ENCODE peak calls at places on chromosome X, in nine cellular contexts. One of them, this sample, is unnamed.

GRCh38 chrX:64205441-64205734 is at the start of gene AMER1:
- DNase-seq in GM12865: no peak
- DNase-seq in left ventricle myocardium inferior: no peak
- DNase-seq in astrocyte of the spinal cord: no peak
- DNase-seq in pancreas: no peak
- DNase-seq in GM20000: no peak
- DNase-seq in body of pancreas: no peak
- DNase-seq in GM10248: no peak
- DNase-seq in tibial nerve: no peak
- DNase-seq in this sample: no peak

GRCh38 chrX:124829930-124830329 is 483.6 kb downstream of the SH2D1A start:
- DNase-seq in tibial nerve: no peak
- DNase-seq in left ventricle myocardium inferior: no peak
- DNase-seq in body of pancreas: no peak
- DNase-seq in GM12865: no peak
- DNase-seq in GM10248: no peak
- DNase-seq in astrocyte of the spinal cord: no peak
- DNase-seq in pancreas: no peak
- DNase-seq in GM20000: no peak
- DNase-seq in this sample: no peak

GRCh38 chrX:153381684-153382532 is 19.2 kb downstream of the PNMA6E start:
- DNase-seq in tibial nerve: no peak
- DNase-seq in pancreas: no peak
- DNase-seq in left ventricle myocardium inferior: no peak
- DNase-seq in GM12865: peak; percentile 17
- DNase-seq in astrocyte of the spinal cord: peak; percentile 89
- DNase-seq in GM20000: no peak
- DNase-seq in body of pancreas: peak; percentile 82
- DNase-seq in GM10248: no peak
- DNase-seq in this sample: peak; percentile 37

GRCh38 chrX:106566362-106566761 is 45.4 kb upstream of the RADX start:
- DNase-seq in GM12865: no peak
- DNase-seq in body of pancreas: no peak
- DNase-seq in left ventricle myocardium inferior: no peak
- DNase-seq in GM10248: no peak
- DNase-seq in tibial nerve: no peak
- DNase-seq in astrocyte of the spinal cord: no peak
- DNase-seq in GM20000: no peak
- DNase-seq in pancreas: no peak
- DNase-seq in this sample: no peak

GRCh38 chrX:136754641-136755040 is 26.1 kb downstream of the ARHGEF6 start:
- DNase-seq in body of pancreas: peak; percentile 9
- DNase-seq in pancreas: no peak
- DNase-seq in astrocyte of the spinal cord: peak; percentile 72
- DNase-seq in tibial nerve: no peak
- DNase-seq in left ventricle myocardium inferior: peak; percentile 52
- DNase-seq in GM10248: no peak
- DNase-seq in GM12865: no peak
- DNase-seq in GM20000: no peak
- DNase-seq in this sample: no peak

GRCh38 chrX:112521658-112522057 is 158.1 kb downstream of the LHFPL1 start:
- DNase-seq in astrocyte of the spinal cord: no peak
- DNase-seq in body of pancreas: no peak
- DNase-seq in GM20000: no peak
- DNase-seq in GM10248: no peak
- DNase-seq in left ventricle myocardium inferior: no peak
- DNase-seq in tibial nerve: no peak
- DNase-seq in GM12865: no peak
- DNase-seq in pancreas: no peak
- DNase-seq in this sample: peak; percentile 26

GRCh38 chrX:135543924-135544323 is 23.5 kb downstream of the INTS6L start:
- DNase-seq in tibial nerve: no peak
- DNase-seq in left ventricle myocardium inferior: no peak
- DNase-seq in GM10248: no peak
- DNase-seq in pancreas: no peak
- DNase-seq in astrocyte of the spinal cord: no peak
- DNase-seq in GM20000: peak; percentile 1
- DNase-seq in body of pancreas: no peak
- DNase-seq in GM12865: peak; percentile 37
- DNase-seq in this sample: peak; percentile 24

GRCh38 chrX:109782994-109783711 is 50.1 kb upstream of the ACSL4 start:
- DNase-seq in tibial nerve: no peak
- DNase-seq in astrocyte of the spinal cord: no peak
- DNase-seq in GM12865: peak; percentile 55
- DNase-seq in GM20000: peak; percentile 25
- DNase-seq in GM10248: peak; percentile 26
- DNase-seq in body of pancreas: no peak
- DNase-seq in left ventricle myocardium inferior: no peak
- DNase-seq in pancreas: no peak
- DNase-seq in this sample: no peak

GRCh38 chrX:40132751-40133150 is 35.0 kb upstream of the BCOR start:
- DNase-seq in left ventricle myocardium inferior: peak; percentile 59
- DNase-seq in pancreas: no peak
- DNase-seq in GM20000: no peak
- DNase-seq in GM10248: no peak
- DNase-seq in body of pancreas: peak; percentile 81
- DNase-seq in astrocyte of the spinal cord: peak; percentile 84
- DNase-seq in GM12865: no peak
- DNase-seq in tibial nerve: peak; percentile 54
- DNase-seq in this sample: peak; percentile 86

GRCh38 chrX:53831662-53832635 is 145.4 kb upstream of the HUWE1 start:
- DNase-seq in left ventricle myocardium inferior: no peak
- DNase-seq in body of pancreas: peak; percentile 40
- DNase-seq in astrocyte of the spinal cord: peak; percentile 30
- DNase-seq in GM10248: peak; percentile 41
- DNase-seq in tibial nerve: no peak
- DNase-seq in pancreas: no peak
- DNase-seq in GM12865: peak; percentile 54
- DNase-seq in GM20000: peak; percentile 48
- DNase-seq in this sample: peak; percentile 66

GRCh38 chrX:39150621-39151020 is 349.4 kb downstream of the MID1IP1 start:
- DNase-seq in astrocyte of the spinal cord: no peak
- DNase-seq in GM12865: no peak
- DNase-seq in GM20000: no peak
- DNase-seq in body of pancreas: no peak
- DNase-seq in pancreas: no peak
- DNase-seq in left ventricle myocardium inferior: no peak
- DNase-seq in GM10248: no peak
- DNase-seq in tibial nerve: no peak
- DNase-seq in this sample: no peak

GRCh38 chrX:39957816-39958561 is 139.8 kb downstream of the BCOR start:
- DNase-seq in body of pancreas: no peak
- DNase-seq in GM12865: no peak
- DNase-seq in astrocyte of the spinal cord: no peak
- DNase-seq in left ventricle myocardium inferior: no peak
- DNase-seq in pancreas: no peak
- DNase-seq in GM20000: no peak
- DNase-seq in tibial nerve: no peak
- DNase-seq in GM10248: no peak
- DNase-seq in this sample: no peak

GRCh38 chrX:13932416-13932815 is 97.3 kb downstream of the GEMIN8 start:
- DNase-seq in GM12865: no peak
- DNase-seq in pancreas: no peak
- DNase-seq in GM10248: no peak
- DNase-seq in tibial nerve: no peak
- DNase-seq in body of pancreas: no peak
- DNase-seq in left ventricle myocardium inferior: no peak
- DNase-seq in GM20000: no peak
- DNase-seq in astrocyte of the spinal cord: no peak
- DNase-seq in this sample: no peak

GRCh38 chrX:74422576-74423288 is 1.4 kb downstream of the SLC16A2 start:
- DNase-seq in GM20000: peak; percentile 40
- DNase-seq in tibial nerve: peak; percentile 20
- DNase-seq in GM12865: peak; percentile 1
- DNase-seq in astrocyte of the spinal cord: peak; percentile 66
- DNase-seq in pancreas: peak; percentile 72
- DNase-seq in GM10248: peak; percentile 18
- DNase-seq in left ventricle myocardium inferior: peak; percentile 64
- DNase-seq in body of pancreas: peak; percentile 45
- DNase-seq in this sample: peak; percentile 43

GRCh38 chrX:12332786-12333347 is 194.6 kb downstream of the FRMPD4 start:
- DNase-seq in tibial nerve: no peak
- DNase-seq in GM20000: no peak
- DNase-seq in GM12865: no peak
- DNase-seq in left ventricle myocardium inferior: no peak
- DNase-seq in GM10248: no peak
- DNase-seq in body of pancreas: no peak
- DNase-seq in pancreas: no peak
- DNase-seq in astrocyte of the spinal cord: no peak
- DNase-seq in this sample: no peak

DNA sequence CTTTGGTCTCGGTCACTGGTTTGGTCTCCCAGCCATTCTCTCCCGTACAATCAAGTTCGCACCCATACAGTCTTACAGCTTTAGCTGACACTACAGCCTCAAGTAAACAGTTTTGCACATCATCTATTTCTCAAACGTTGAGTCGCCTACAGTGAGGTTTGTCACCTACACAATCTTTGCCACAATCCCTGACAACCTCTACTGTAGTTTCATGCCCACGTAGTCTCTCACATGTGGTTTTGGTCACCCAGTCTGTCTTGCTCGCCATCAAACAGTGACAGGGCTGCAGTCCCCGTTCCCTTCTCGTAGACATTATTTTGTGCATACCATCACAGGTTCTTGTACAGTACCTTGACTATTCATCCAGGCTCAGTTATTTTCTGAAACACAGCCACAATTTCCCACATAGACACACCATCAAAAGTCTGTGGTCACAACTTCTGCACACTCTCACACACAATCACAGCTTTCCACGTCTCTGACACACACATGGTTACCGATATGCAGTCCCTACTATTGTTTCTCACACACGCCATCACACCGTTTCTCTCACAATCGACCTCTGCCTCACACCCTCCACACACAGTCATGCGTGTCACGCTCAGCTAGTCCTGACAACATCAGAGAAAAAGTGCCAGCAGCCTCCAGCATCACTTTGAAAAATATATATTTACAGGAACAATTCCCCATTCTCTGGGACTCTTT is 5.3 kb upstream of the CFP start:
- DNase-seq in pancreas: no peak
- DNase-seq in astrocyte of the spinal cord: no peak
- DNase-seq in tibial nerve: no peak
- DNase-seq in GM10248: no peak
- DNase-seq in left ventricle myocardium inferior: no peak
- DNase-seq in GM12865: no peak
- DNase-seq in body of pancreas: no peak
- DNase-seq in GM20000: no peak
- DNase-seq in this sample: no peak
- TF ChIP-seq CTCF in pancreas: no peak
- TF ChIP-seq CTCF in astrocyte of the spinal cord: no peak
- TF ChIP-seq CTCF in tibial nerve: no peak
- TF ChIP-seq CTCF in GM10248: no peak
- TF ChIP-seq CTCF in left ventricle myocardium inferior: no peak
- TF ChIP-seq CTCF in GM12865: no peak
- TF ChIP-seq CTCF in body of pancreas: no peak
- TF ChIP-seq CTCF in GM20000: no peak
- TF ChIP-seq CTCF in this sample: no peak

GRCh38 chrX:50721771-50722521 is 92.0 kb downstream of the SHROOM4 start:
- DNase-seq in left ventricle myocardium inferior: no peak
- DNase-seq in tibial nerve: no peak
- DNase-seq in GM10248: no peak
- DNase-seq in GM20000: no peak
- DNase-seq in body of pancreas: no peak
- DNase-seq in GM12865: no peak
- DNase-seq in astrocyte of the spinal cord: no peak
- DNase-seq in pancreas: no peak
- DNase-seq in this sample: no peak

GRCh38 chrX:50725310-50725709 is 88.7 kb downstream of the SHROOM4 start:
- DNase-seq in GM12865: no peak
- DNase-seq in body of pancreas: no peak
- DNase-seq in pancreas: no peak
- DNase-seq in tibial nerve: no peak
- DNase-seq in left ventricle myocardium inferior: no peak
- DNase-seq in GM20000: no peak
- DNase-seq in astrocyte of the spinal cord: no peak
- DNase-seq in GM10248: no peak
- DNase-seq in this sample: no peak

GRCh38 chrX:50718791-50719190 is 95.2 kb downstream of the SHROOM4 start:
- DNase-seq in GM10248: no peak
- DNase-seq in GM12865: no peak
- DNase-seq in body of pancreas: no peak
- DNase-seq in left ventricle myocardium inferior: no peak
- DNase-seq in GM20000: no peak
- DNase-seq in astrocyte of the spinal cord: peak; percentile 57
- DNase-seq in tibial nerve: no peak
- DNase-seq in pancreas: no peak
- DNase-seq in this sample: no peak

GRCh38 chrX:50726296-50726695 is 87.7 kb downstream of the SHROOM4 start:
- DNase-seq in body of pancreas: no peak
- DNase-seq in tibial nerve: no peak
- DNase-seq in GM12865: no peak
- DNase-seq in GM10248: no peak
- DNase-seq in astrocyte of the spinal cord: no peak
- DNase-seq in left ventricle myocardium inferior: no peak
- DNase-seq in pancreas: no peak
- DNase-seq in GM20000: no peak
- DNase-seq in this sample: no peak

GRCh38 chrX:50723006-50723405 is 91.0 kb downstream of the SHROOM4 start:
- DNase-seq in body of pancreas: no peak
- DNase-seq in pancreas: no peak
- DNase-seq in left ventricle myocardium inferior: no peak
- DNase-seq in astrocyte of the spinal cord: peak; percentile 26
- DNase-seq in GM20000: no peak
- DNase-seq in GM12865: no peak
- DNase-seq in tibial nerve: no peak
- DNase-seq in GM10248: no peak
- DNase-seq in this sample: no peak
- TF ChIP-seq CTCF in body of pancreas: no peak
- TF ChIP-seq CTCF in pancreas: no peak
- TF ChIP-seq CTCF in left ventricle myocardium inferior: no peak
- TF ChIP-seq CTCF in astrocyte of the spinal cord: no peak
- TF ChIP-seq CTCF in GM20000: no peak
- TF ChIP-seq CTCF in GM12865: no peak
- TF ChIP-seq CTCF in tibial nerve: no peak
- TF ChIP-seq CTCF in GM10248: no peak
- TF ChIP-seq CTCF in this sample: no peak

GRCh38 chrX:88991583-88992132 is 244.6 kb downstream of the CPXCR1 start:
- DNase-seq in GM12865: no peak
- DNase-seq in GM20000: no peak
- DNase-seq in GM10248: no peak
- DNase-seq in left ventricle myocardium inferior: no peak
- DNase-seq in body of pancreas: no peak
- DNase-seq in tibial nerve: no peak
- DNase-seq in pancreas: no peak
- DNase-seq in astrocyte of the spinal cord: no peak
- DNase-seq in this sample: no peak
- TF ChIP-seq CTCF in GM12865: no peak
- TF ChIP-seq CTCF in GM20000: no peak
- TF ChIP-seq CTCF in GM10248: no peak
- TF ChIP-seq CTCF in left ventricle myocardium inferior: no peak
- TF ChIP-seq CTCF in body of pancreas: no peak
- TF ChIP-seq CTCF in tibial nerve: no peak
- TF ChIP-seq CTCF in pancreas: no peak
- TF ChIP-seq CTCF in astrocyte of the spinal cord: no peak
- TF ChIP-seq CTCF in this sample: no peak

GRCh38 chrX:115561605-115562491 is 874 bp downstream of the PLS3 start:
- DNase-seq in GM10248: peak; percentile 33
- DNase-seq in GM20000: no peak
- DNase-seq in pancreas: peak; percentile 72
- DNase-seq in left ventricle myocardium inferior: peak; percentile 44
- DNase-seq in tibial nerve: no peak
- DNase-seq in astrocyte of the spinal cord: peak; percentile 42
- DNase-seq in GM12865: peak; percentile 62
- DNase-seq in body of pancreas: peak; percentile 34
- DNase-seq in this sample: peak; percentile 42
- TF ChIP-seq CTCF in GM10248: no peak
- TF ChIP-seq CTCF in GM20000: no peak
- TF ChIP-seq CTCF in pancreas: no peak
- TF ChIP-seq CTCF in left ventricle myocardium inferior: no peak
- TF ChIP-seq CTCF in tibial nerve: no peak
- TF ChIP-seq CTCF in astrocyte of the spinal cord: peak; percentile 9
- TF ChIP-seq CTCF in GM12865: no peak
- TF ChIP-seq CTCF in body of pancreas: no peak
- TF ChIP-seq CTCF in this sample: no peak

GRCh38 chrX:122703762-122704161 is 480.3 kb upstream of the GRIA3 start:
- DNase-seq in pancreas: no peak
- DNase-seq in astrocyte of the spinal cord: peak; percentile 0
- DNase-seq in GM10248: no peak
- DNase-seq in GM12865: no peak
- DNase-seq in left ventricle myocardium inferior: no peak
- DNase-seq in body of pancreas: no peak
- DNase-seq in GM20000: no peak
- DNase-seq in tibial nerve: no peak
- DNase-seq in this sample: no peak
- TF ChIP-seq CTCF in pancreas: no peak
- TF ChIP-seq CTCF in astrocyte of the spinal cord: no peak
- TF ChIP-seq CTCF in GM10248: no peak
- TF ChIP-seq CTCF in GM12865: no peak
- TF ChIP-seq CTCF in left ventricle myocardium inferior: no peak
- TF ChIP-seq CTCF in body of pancreas: no peak
- TF ChIP-seq CTCF in GM20000: no peak
- TF ChIP-seq CTCF in tibial nerve: no peak
- TF ChIP-seq CTCF in this sample: no peak